ENCODE peak calls at places on chromosomes 4 and X, in six cellular contexts. One of them, this sample, is unnamed.
A peak's percentile ranks its signal among the peaks of the same experiment; 100 is the strongest.

GRCh38 chrX:108224727-108225455 is 133.3 kb downstream of the ATG4A start:
- DNase-seq in nucleus accumbens: no peak
- DNase-seq in astrocyte of the hippocampus: peak; percentile 79
- DNase-seq in GM12865: peak; percentile 12
- DNase-seq in effector memory CD4-positive, alpha-beta T cell: no peak
- DNase-seq in transverse colon: no peak
- DNase-seq in this sample: no peak

GRCh38 chr4:88217169-88217568 is 58.7 kb upstream of the ABCG2 start:
- DNase-seq in transverse colon: no peak
- DNase-seq in effector memory CD4-positive, alpha-beta T cell: no peak
- DNase-seq in nucleus accumbens: no peak
- DNase-seq in astrocyte of the hippocampus: no peak
- DNase-seq in GM12865: no peak
- DNase-seq in this sample: no peak

GRCh38 chr4:138749303-138749702 is 266.3 kb upstream of the NOCT start:
- DNase-seq in astrocyte of the hippocampus: peak; percentile 34
- DNase-seq in GM12865: no peak
- DNase-seq in transverse colon: no peak
- DNase-seq in nucleus accumbens: no peak
- DNase-seq in effector memory CD4-positive, alpha-beta T cell: no peak
- DNase-seq in this sample: no peak

GRCh38 chrX:9940397-9940796 is 26.8 kb upstream of the CLDN34 start:
- DNase-seq in transverse colon: no peak
- DNase-seq in GM12865: no peak
- DNase-seq in nucleus accumbens: no peak
- DNase-seq in astrocyte of the hippocampus: peak; percentile 91
- DNase-seq in effector memory CD4-positive, alpha-beta T cell: no peak
- DNase-seq in this sample: peak; percentile 73

GRCh38 chr4:182975806-182976205 is 58.6 kb upstream of the DCTD start:
- DNase-seq in GM12865: peak; percentile 66
- DNase-seq in astrocyte of the hippocampus: peak; percentile 74
- DNase-seq in nucleus accumbens: no peak
- DNase-seq in transverse colon: no peak
- DNase-seq in effector memory CD4-positive, alpha-beta T cell: no peak
- DNase-seq in this sample: no peak

GRCh38 chrX:129116651-129117050 is 406.6 kb downstream of the SMARCA1 start:
- DNase-seq in effector memory CD4-positive, alpha-beta T cell: no peak
- DNase-seq in GM12865: no peak
- DNase-seq in nucleus accumbens: no peak
- DNase-seq in transverse colon: no peak
- DNase-seq in astrocyte of the hippocampus: no peak
- DNase-seq in this sample: no peak

GRCh38 chr4:173415885-173416658 is 17.2 kb upstream of the SCRG1 start:
- DNase-seq in nucleus accumbens: no peak
- DNase-seq in effector memory CD4-positive, alpha-beta T cell: no peak
- DNase-seq in astrocyte of the hippocampus: no peak
- DNase-seq in GM12865: no peak
- DNase-seq in transverse colon: peak; percentile 24
- DNase-seq in this sample: peak; percentile 42

GRCh38 chr4:124526321-124526720 is 186.2 kb downstream of the ANKRD50 start:
- DNase-seq in transverse colon: no peak
- DNase-seq in effector memory CD4-positive, alpha-beta T cell: no peak
- DNase-seq in astrocyte of the hippocampus: no peak
- DNase-seq in nucleus accumbens: no peak
- DNase-seq in GM12865: no peak
- DNase-seq in this sample: no peak

GRCh38 chr4:17241835-17242234 is 270.1 kb downstream of the QDPR start:
- DNase-seq in transverse colon: no peak
- DNase-seq in effector memory CD4-positive, alpha-beta T cell: no peak
- DNase-seq in astrocyte of the hippocampus: no peak
- DNase-seq in nucleus accumbens: no peak
- DNase-seq in GM12865: no peak
- DNase-seq in this sample: no peak

GRCh38 chr4:101306225-101306624 is 41.1 kb downstream of the PPP3CA start:
- DNase-seq in transverse colon: no peak
- DNase-seq in nucleus accumbens: no peak
- DNase-seq in GM12865: peak; percentile 32
- DNase-seq in effector memory CD4-positive, alpha-beta T cell: no peak
- DNase-seq in astrocyte of the hippocampus: peak; percentile 78
- DNase-seq in this sample: no peak

GRCh38 chr4:22595684-22596083 is 79.8 kb upstream of the ADGRA3 start:
- DNase-seq in GM12865: peak; percentile 67
- DNase-seq in transverse colon: no peak
- DNase-seq in astrocyte of the hippocampus: no peak
- DNase-seq in effector memory CD4-positive, alpha-beta T cell: no peak
- DNase-seq in nucleus accumbens: no peak
- DNase-seq in this sample: no peak

GRCh38 chr4:53706422-53707032 is 115.2 kb upstream of the LNX1 start:
- DNase-seq in GM12865: peak; percentile 75
- DNase-seq in effector memory CD4-positive, alpha-beta T cell: no peak
- DNase-seq in transverse colon: no peak
- DNase-seq in astrocyte of the hippocampus: peak; percentile 73
- DNase-seq in nucleus accumbens: no peak
- DNase-seq in this sample: no peak

GRCh38 chrX:57595381-57595811 is 3.6 kb downstream of the ZXDB start:
- DNase-seq in astrocyte of the hippocampus: peak; percentile 42
- DNase-seq in effector memory CD4-positive, alpha-beta T cell: no peak
- DNase-seq in transverse colon: no peak
- DNase-seq in nucleus accumbens: no peak
- DNase-seq in GM12865: peak; percentile 16
- DNase-seq in this sample: no peak

GRCh38 chrX:151816914-151817313 is 82.4 kb downstream of the CNGA2 start:
- DNase-seq in effector memory CD4-positive, alpha-beta T cell: no peak
- DNase-seq in transverse colon: no peak
- DNase-seq in astrocyte of the hippocampus: peak; percentile 18
- DNase-seq in GM12865: no peak
- DNase-seq in nucleus accumbens: no peak
- DNase-seq in this sample: no peak

GRCh38 chrX:37677765-37678164 is 7.8 kb upstream of the XK start:
- DNase-seq in nucleus accumbens: no peak
- DNase-seq in GM12865: peak; percentile 13
- DNase-seq in transverse colon: no peak
- DNase-seq in effector memory CD4-positive, alpha-beta T cell: no peak
- DNase-seq in astrocyte of the hippocampus: no peak
- DNase-seq in this sample: no peak

GRCh38 chrX:131747173-131747572 is 203.3 kb downstream of the OR13H1 start:
- DNase-seq in GM12865: peak; percentile 30
- DNase-seq in nucleus accumbens: peak; percentile 36
- DNase-seq in effector memory CD4-positive, alpha-beta T cell: no peak
- DNase-seq in transverse colon: peak; percentile 86
- DNase-seq in astrocyte of the hippocampus: peak; percentile 87
- DNase-seq in this sample: no peak

GRCh38 chr4:101284546-101284945 is 62.8 kb downstream of the PPP3CA start:
- DNase-seq in effector memory CD4-positive, alpha-beta T cell: no peak
- DNase-seq in transverse colon: no peak
- DNase-seq in nucleus accumbens: no peak
- DNase-seq in astrocyte of the hippocampus: peak; percentile 10
- DNase-seq in GM12865: no peak
- DNase-seq in this sample: no peak

GRCh38 chrX:69285401-69285871 is 120.2 kb upstream of the PJA1 start:
- DNase-seq in GM12865: no peak
- DNase-seq in astrocyte of the hippocampus: peak; percentile 8
- DNase-seq in effector memory CD4-positive, alpha-beta T cell: no peak
- DNase-seq in nucleus accumbens: no peak
- DNase-seq in transverse colon: peak; percentile 30
- DNase-seq in this sample: no peak

GRCh38 chrX:1244164-1245076 is 24.2 kb upstream of the CSF2RA start:
- DNase-seq in astrocyte of the hippocampus: no peak
- DNase-seq in effector memory CD4-positive, alpha-beta T cell: no peak
- DNase-seq in nucleus accumbens: no peak
- DNase-seq in transverse colon: no peak
- DNase-seq in GM12865: peak; percentile 55
- DNase-seq in this sample: no peak

GRCh38 chr4:114028071-114028470 is 48.6 kb upstream of the ARSJ start:
- DNase-seq in GM12865: no peak
- DNase-seq in astrocyte of the hippocampus: no peak
- DNase-seq in effector memory CD4-positive, alpha-beta T cell: no peak
- DNase-seq in nucleus accumbens: no peak
- DNase-seq in transverse colon: no peak
- DNase-seq in this sample: no peak

GRCh38 chr4:3402409-3403103 is 39.2 kb upstream of the HGFAC start:
- DNase-seq in transverse colon: no peak
- DNase-seq in effector memory CD4-positive, alpha-beta T cell: no peak
- DNase-seq in astrocyte of the hippocampus: peak; percentile 89
- DNase-seq in GM12865: no peak
- DNase-seq in nucleus accumbens: no peak
- DNase-seq in this sample: no peak

GRCh38 chr4:98516441-98517323 is 141.7 kb downstream of the TSPAN5 start:
- DNase-seq in effector memory CD4-positive, alpha-beta T cell: no peak
- DNase-seq in nucleus accumbens: no peak
- DNase-seq in transverse colon: no peak
- DNase-seq in astrocyte of the hippocampus: peak; percentile 25
- DNase-seq in GM12865: no peak
- DNase-seq in this sample: no peak

GRCh38 chr4:165505991-165506779 is 127.4 kb downstream of the CPE start:
- DNase-seq in effector memory CD4-positive, alpha-beta T cell: no peak
- DNase-seq in GM12865: no peak
- DNase-seq in nucleus accumbens: no peak
- DNase-seq in transverse colon: no peak
- DNase-seq in astrocyte of the hippocampus: peak; percentile 62
- DNase-seq in this sample: no peak

GRCh38 chr4:101315786-101316185 is 31.5 kb downstream of the PPP3CA start:
- DNase-seq in GM12865: no peak
- DNase-seq in astrocyte of the hippocampus: no peak
- DNase-seq in nucleus accumbens: no peak
- DNase-seq in effector memory CD4-positive, alpha-beta T cell: no peak
- DNase-seq in transverse colon: no peak
- DNase-seq in this sample: no peak

GRCh38 chrX:46865281-46865680 is 28.4 kb downstream of the RP2 start:
- DNase-seq in transverse colon: no peak
- DNase-seq in nucleus accumbens: no peak
- DNase-seq in astrocyte of the hippocampus: peak; percentile 53
- DNase-seq in GM12865: no peak
- DNase-seq in effector memory CD4-positive, alpha-beta T cell: no peak
- DNase-seq in this sample: no peak

GRCh38 chr4:25578431-25578830 is 77.2 kb upstream of the SLC34A2 start:
- DNase-seq in transverse colon: no peak
- DNase-seq in effector memory CD4-positive, alpha-beta T cell: no peak
- DNase-seq in GM12865: no peak
- DNase-seq in nucleus accumbens: no peak
- DNase-seq in astrocyte of the hippocampus: peak; percentile 59
- DNase-seq in this sample: no peak

GRCh38 chr4:150888625-150889024 is 126.5 kb downstream of the LRBA start:
- DNase-seq in GM12865: no peak
- DNase-seq in astrocyte of the hippocampus: no peak
- DNase-seq in nucleus accumbens: no peak
- DNase-seq in transverse colon: no peak
- DNase-seq in effector memory CD4-positive, alpha-beta T cell: no peak
- DNase-seq in this sample: no peak

GRCh38 chrX:10617964-10618342 is 2.4 kb downstream of the MID1 start:
- DNase-seq in nucleus accumbens: no peak
- DNase-seq in effector memory CD4-positive, alpha-beta T cell: no peak
- DNase-seq in transverse colon: no peak
- DNase-seq in astrocyte of the hippocampus: peak; percentile 49
- DNase-seq in GM12865: no peak
- DNase-seq in this sample: no peak

GRCh38 chrX:11555759-11556158 is 110.0 kb downstream of the ARHGAP6 start:
- DNase-seq in nucleus accumbens: no peak
- DNase-seq in transverse colon: no peak
- DNase-seq in GM12865: no peak
- DNase-seq in effector memory CD4-positive, alpha-beta T cell: no peak
- DNase-seq in astrocyte of the hippocampus: no peak
- DNase-seq in this sample: no peak

GRCh38 chr4:174365018-174365587 is 81.4 kb downstream of the CEP44 start:
- DNase-seq in effector memory CD4-positive, alpha-beta T cell: no peak
- DNase-seq in nucleus accumbens: no peak
- DNase-seq in astrocyte of the hippocampus: peak; percentile 57
- DNase-seq in GM12865: peak; percentile 34
- DNase-seq in transverse colon: no peak
- DNase-seq in this sample: no peak

GRCh38 chrX:132258509-132258908 is 39.3 kb upstream of the RAP2C start:
- DNase-seq in astrocyte of the hippocampus: no peak
- DNase-seq in GM12865: no peak
- DNase-seq in effector memory CD4-positive, alpha-beta T cell: no peak
- DNase-seq in nucleus accumbens: no peak
- DNase-seq in transverse colon: no peak
- DNase-seq in this sample: no peak

GRCh38 chr4:7043521-7044414 is 596 bp downstream of the TADA2B start:
- DNase-seq in transverse colon: peak; percentile 58
- DNase-seq in astrocyte of the hippocampus: peak; percentile 69
- DNase-seq in nucleus accumbens: no peak
- DNase-seq in effector memory CD4-positive, alpha-beta T cell: peak; percentile 31
- DNase-seq in GM12865: peak; percentile 71
- DNase-seq in this sample: no peak

GRCh38 chr4:114729339-114729738 is 130.7 kb downstream of the UGT8 start:
- DNase-seq in effector memory CD4-positive, alpha-beta T cell: no peak
- DNase-seq in nucleus accumbens: no peak
- DNase-seq in GM12865: peak; percentile 1
- DNase-seq in transverse colon: no peak
- DNase-seq in astrocyte of the hippocampus: no peak
- DNase-seq in this sample: peak; percentile 79

GRCh38 chrX:77938083-77938482 is 27.6 kb downstream of the ATP7A start:
- DNase-seq in astrocyte of the hippocampus: no peak
- DNase-seq in effector memory CD4-positive, alpha-beta T cell: no peak
- DNase-seq in transverse colon: no peak
- DNase-seq in GM12865: no peak
- DNase-seq in nucleus accumbens: no peak
- DNase-seq in this sample: no peak

This sample was measured in posterior cingulate gyrus.